ENCODE peak calls at places on chromosome X, in nine cellular contexts. One of them, this sample, is unnamed.

GRCh38 chrX:153336128-153336894 is 2.4 kb downstream of the ZNF275 start:
- DNase-seq in brain microvascular endothelial cell: no peak
- DNase-seq in psoas muscle: no peak
- DNase-seq in WTC11: no peak
- DNase-seq in IMR-90: no peak
- DNase-seq in adrenal gland: no peak
- DNase-seq in endothelial cell: no peak
- DNase-seq in left ventricle myocardium inferior: no peak
- DNase-seq in osteoblast: no peak
- DNase-seq in this sample: no peak

GRCh38 chrX:45309096-45309495 is 108.4 kb upstream of the DIPK2B start:
- DNase-seq in brain microvascular endothelial cell: no peak
- DNase-seq in psoas muscle: no peak
- DNase-seq in WTC11: no peak
- DNase-seq in IMR-90: peak
- DNase-seq in adrenal gland: no peak
- DNase-seq in endothelial cell: no peak
- DNase-seq in left ventricle myocardium inferior: no peak
- DNase-seq in osteoblast: no peak
- DNase-seq in this sample: no peak

GRCh38 chrX:120308959-120309872 is 2.0 kb downstream of the TMEM255A start:
- DNase-seq in brain microvascular endothelial cell: peak
- DNase-seq in psoas muscle: peak
- DNase-seq in WTC11: peak
- DNase-seq in IMR-90: peak
- DNase-seq in adrenal gland: peak
- DNase-seq in endothelial cell: peak
- DNase-seq in left ventricle myocardium inferior: peak
- DNase-seq in osteoblast: peak
- DNase-seq in this sample: peak

GRCh38 chrX:133350751-133351150 is 64.5 kb downstream of the GPC4 start:
- DNase-seq in brain microvascular endothelial cell: no peak
- DNase-seq in psoas muscle: peak
- DNase-seq in WTC11: no peak
- DNase-seq in IMR-90: no peak
- DNase-seq in adrenal gland: peak
- DNase-seq in endothelial cell: no peak
- DNase-seq in left ventricle myocardium inferior: peak
- DNase-seq in osteoblast: no peak
- DNase-seq in this sample: peak

GRCh38 chrX:140725500-140725899 is 15.9 kb downstream of the LINC00632 start:
- DNase-seq in brain microvascular endothelial cell: no peak
- DNase-seq in psoas muscle: no peak
- DNase-seq in WTC11: no peak
- DNase-seq in IMR-90: no peak
- DNase-seq in adrenal gland: no peak
- DNase-seq in endothelial cell: no peak
- DNase-seq in left ventricle myocardium inferior: no peak
- DNase-seq in osteoblast: no peak
- DNase-seq in this sample: no peak

GRCh38 chrX:154396948-154397887 is 959 bp upstream of the RPL10 start:
- DNase-seq in brain microvascular endothelial cell: no peak
- DNase-seq in psoas muscle: peak
- DNase-seq in WTC11: peak
- DNase-seq in IMR-90: peak
- DNase-seq in adrenal gland: peak
- DNase-seq in endothelial cell: peak
- DNase-seq in left ventricle myocardium inferior: peak
- DNase-seq in osteoblast: peak
- DNase-seq in this sample: peak

GRCh38 chrX:2707334-2707760 is 16.3 kb downstream of the CD99 start:
- DNase-seq in brain microvascular endothelial cell: peak
- DNase-seq in psoas muscle: peak
- DNase-seq in WTC11: peak
- DNase-seq in IMR-90: peak
- DNase-seq in adrenal gland: peak
- DNase-seq in endothelial cell: peak
- DNase-seq in left ventricle myocardium inferior: peak
- DNase-seq in osteoblast: peak
- DNase-seq in this sample: peak

GRCh38 chrX:31931225-31931624 is 859.4 kb upstream of the FTHL17 start:
- DNase-seq in brain microvascular endothelial cell: peak
- DNase-seq in psoas muscle: no peak
- DNase-seq in WTC11: no peak
- DNase-seq in IMR-90: peak
- DNase-seq in adrenal gland: no peak
- DNase-seq in endothelial cell: no peak
- DNase-seq in left ventricle myocardium inferior: no peak
- DNase-seq in osteoblast: peak
- DNase-seq in this sample: no peak

GRCh38 chrX:69372435-69372834 is 131.7 kb upstream of the NALF2 start:
- DNase-seq in brain microvascular endothelial cell: no peak
- DNase-seq in psoas muscle: no peak
- DNase-seq in WTC11: no peak
- DNase-seq in IMR-90: no peak
- DNase-seq in adrenal gland: no peak
- DNase-seq in endothelial cell: no peak
- DNase-seq in left ventricle myocardium inferior: no peak
- DNase-seq in osteoblast: no peak
- DNase-seq in this sample: no peak

GRCh38 chrX:93422693-93423092 is 250.7 kb downstream of the NAP1L3 start:
- DNase-seq in brain microvascular endothelial cell: no peak
- DNase-seq in psoas muscle: no peak
- DNase-seq in WTC11: peak
- DNase-seq in IMR-90: peak
- DNase-seq in adrenal gland: no peak
- DNase-seq in endothelial cell: peak
- DNase-seq in left ventricle myocardium inferior: no peak
- DNase-seq in osteoblast: peak
- DNase-seq in this sample: no peak

GRCh38 chrX:9746148-9746880 is 19.3 kb downstream of the GPR143 start:
- DNase-seq in brain microvascular endothelial cell: peak
- DNase-seq in psoas muscle: no peak
- DNase-seq in WTC11: no peak
- DNase-seq in IMR-90: peak
- DNase-seq in adrenal gland: peak
- DNase-seq in endothelial cell: no peak
- DNase-seq in left ventricle myocardium inferior: no peak
- DNase-seq in osteoblast: no peak
- DNase-seq in this sample: no peak

GRCh38 chrX:38692961-38693360 is 108.3 kb upstream of the MID1IP1 start:
- DNase-seq in brain microvascular endothelial cell: no peak
- DNase-seq in psoas muscle: no peak
- DNase-seq in WTC11: no peak
- DNase-seq in IMR-90: no peak
- DNase-seq in adrenal gland: no peak
- DNase-seq in endothelial cell: no peak
- DNase-seq in left ventricle myocardium inferior: no peak
- DNase-seq in osteoblast: no peak
- DNase-seq in this sample: no peak

GRCh38 chrX:148311544-148311943 is 188.9 kb upstream of the AFF2 start:
- DNase-seq in brain microvascular endothelial cell: no peak
- DNase-seq in psoas muscle: no peak
- DNase-seq in WTC11: no peak
- DNase-seq in IMR-90: no peak
- DNase-seq in adrenal gland: no peak
- DNase-seq in endothelial cell: no peak
- DNase-seq in left ventricle myocardium inferior: no peak
- DNase-seq in osteoblast: no peak
- DNase-seq in this sample: no peak

GRCh38 chrX:781216-782211 is 150.9 kb downstream of the SHOX start:
- DNase-seq in brain microvascular endothelial cell: no peak
- DNase-seq in psoas muscle: no peak
- DNase-seq in WTC11: no peak
- DNase-seq in IMR-90: no peak
- DNase-seq in adrenal gland: no peak
- DNase-seq in endothelial cell: no peak
- DNase-seq in left ventricle myocardium inferior: no peak
- DNase-seq in osteoblast: no peak
- DNase-seq in this sample: no peak

GRCh38 chrX:13797512-13797911 is 19.4 kb downstream of the GPM6B start:
- DNase-seq in brain microvascular endothelial cell: no peak
- DNase-seq in psoas muscle: no peak
- DNase-seq in WTC11: no peak
- DNase-seq in IMR-90: no peak
- DNase-seq in adrenal gland: no peak
- DNase-seq in endothelial cell: no peak
- DNase-seq in left ventricle myocardium inferior: no peak
- DNase-seq in osteoblast: no peak
- DNase-seq in this sample: no peak

DNA sequence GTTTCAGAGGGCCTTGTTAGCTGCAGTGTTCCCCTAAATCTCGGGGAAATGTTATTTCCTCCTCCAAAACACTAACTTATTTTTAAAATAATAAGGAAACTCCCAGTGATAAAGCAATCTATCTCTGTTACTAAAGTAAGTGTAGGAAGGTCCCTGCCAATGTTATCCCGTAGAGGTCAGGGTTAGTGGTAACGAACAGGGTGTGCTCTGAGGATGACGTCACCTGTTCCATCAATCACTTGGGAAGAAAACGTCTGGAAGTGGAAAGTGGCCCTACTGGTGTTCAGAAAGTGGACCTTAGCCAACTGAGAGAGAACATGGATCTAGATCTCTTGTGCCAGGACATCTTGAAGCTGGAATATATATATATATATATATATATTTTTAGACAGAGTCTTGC is 249.5 kb downstream of the BCOR start:
- DNase-seq in brain microvascular endothelial cell: no peak
- DNase-seq in psoas muscle: no peak
- DNase-seq in WTC11: no peak
- DNase-seq in IMR-90: peak
- DNase-seq in adrenal gland: peak
- DNase-seq in endothelial cell: no peak
- DNase-seq in left ventricle myocardium inferior: no peak
- DNase-seq in osteoblast: no peak
- DNase-seq in this sample: no peak
- TF ChIP-seq CTCF in brain microvascular endothelial cell: no peak
- TF ChIP-seq CTCF in psoas muscle: no peak
- TF ChIP-seq CTCF in WTC11: no peak
- TF ChIP-seq CTCF in IMR-90: no peak
- TF ChIP-seq CTCF in adrenal gland: no peak
- TF ChIP-seq CTCF in endothelial cell: no peak
- TF ChIP-seq CTCF in left ventricle myocardium inferior: no peak
- TF ChIP-seq CTCF in osteoblast: no peak
- TF ChIP-seq CTCF in this sample: no peak

DNA sequence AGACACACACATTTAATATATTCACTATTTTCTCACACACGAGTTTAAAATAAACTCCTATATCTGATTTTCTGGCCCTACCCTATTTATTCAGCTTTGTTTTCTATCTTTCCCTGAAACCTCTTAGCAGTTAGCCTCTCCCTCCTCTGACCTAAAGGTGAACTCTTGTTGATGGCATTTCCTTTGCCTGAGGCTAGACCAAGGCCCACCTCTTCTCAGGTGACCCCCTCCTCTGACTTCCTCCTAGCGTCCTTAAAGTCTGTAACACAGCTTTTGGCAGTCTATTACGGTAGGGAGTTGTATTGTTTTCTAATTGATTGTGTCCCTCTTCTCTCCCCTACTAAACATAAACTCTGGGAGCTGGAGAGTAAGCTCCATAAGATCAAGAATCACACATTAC is 1.7 kb upstream of the SRPX2 start:
- DNase-seq in brain microvascular endothelial cell: no peak
- DNase-seq in psoas muscle: no peak
- DNase-seq in WTC11: no peak
- DNase-seq in IMR-90: no peak
- DNase-seq in adrenal gland: no peak
- DNase-seq in endothelial cell: no peak
- DNase-seq in left ventricle myocardium inferior: no peak
- DNase-seq in osteoblast: no peak
- DNase-seq in this sample: no peak
- TF ChIP-seq CTCF in brain microvascular endothelial cell: no peak
- TF ChIP-seq CTCF in psoas muscle: no peak
- TF ChIP-seq CTCF in WTC11: no peak
- TF ChIP-seq CTCF in IMR-90: no peak
- TF ChIP-seq CTCF in adrenal gland: no peak
- TF ChIP-seq CTCF in endothelial cell: no peak
- TF ChIP-seq CTCF in left ventricle myocardium inferior: no peak
- TF ChIP-seq CTCF in osteoblast: no peak
- TF ChIP-seq CTCF in this sample: no peak

DNA sequence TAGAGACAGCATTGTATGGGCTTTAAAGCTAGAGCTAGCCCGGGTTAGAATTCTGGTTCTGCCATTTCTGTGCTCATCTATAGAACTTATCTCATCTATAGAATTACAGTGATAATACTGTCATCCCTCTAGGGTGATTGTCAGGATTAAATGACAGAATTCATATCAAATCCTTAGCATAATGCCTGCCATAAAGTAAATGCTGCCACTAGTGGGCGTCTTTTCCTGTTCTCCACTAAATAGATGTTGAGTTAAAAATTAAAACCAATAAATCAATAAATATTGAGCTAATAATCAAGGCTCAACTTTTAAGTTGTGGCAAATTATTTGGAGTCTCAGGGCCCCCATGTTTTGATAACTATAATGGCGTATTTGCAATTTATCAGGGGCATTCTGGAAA is 19.7 kb downstream of the GRIA3 start:
- DNase-seq in brain microvascular endothelial cell: no peak
- DNase-seq in psoas muscle: no peak
- DNase-seq in WTC11: no peak
- DNase-seq in IMR-90: no peak
- DNase-seq in adrenal gland: no peak
- DNase-seq in endothelial cell: no peak
- DNase-seq in left ventricle myocardium inferior: no peak
- DNase-seq in osteoblast: no peak
- DNase-seq in this sample: no peak
- TF ChIP-seq CTCF in brain microvascular endothelial cell: no peak
- TF ChIP-seq CTCF in psoas muscle: no peak
- TF ChIP-seq CTCF in WTC11: no peak
- TF ChIP-seq CTCF in IMR-90: no peak
- TF ChIP-seq CTCF in adrenal gland: no peak
- TF ChIP-seq CTCF in endothelial cell: no peak
- TF ChIP-seq CTCF in left ventricle myocardium inferior: no peak
- TF ChIP-seq CTCF in osteoblast: no peak
- TF ChIP-seq CTCF in this sample: no peak

GRCh38 chrX:17939724-17940123 is 78.6 kb upstream of the RAI2 start:
- DNase-seq in brain microvascular endothelial cell: no peak
- DNase-seq in psoas muscle: no peak
- DNase-seq in WTC11: no peak
- DNase-seq in IMR-90: no peak
- DNase-seq in adrenal gland: no peak
- DNase-seq in endothelial cell: no peak
- DNase-seq in left ventricle myocardium inferior: no peak
- DNase-seq in osteoblast: no peak
- DNase-seq in this sample: peak

DNA sequence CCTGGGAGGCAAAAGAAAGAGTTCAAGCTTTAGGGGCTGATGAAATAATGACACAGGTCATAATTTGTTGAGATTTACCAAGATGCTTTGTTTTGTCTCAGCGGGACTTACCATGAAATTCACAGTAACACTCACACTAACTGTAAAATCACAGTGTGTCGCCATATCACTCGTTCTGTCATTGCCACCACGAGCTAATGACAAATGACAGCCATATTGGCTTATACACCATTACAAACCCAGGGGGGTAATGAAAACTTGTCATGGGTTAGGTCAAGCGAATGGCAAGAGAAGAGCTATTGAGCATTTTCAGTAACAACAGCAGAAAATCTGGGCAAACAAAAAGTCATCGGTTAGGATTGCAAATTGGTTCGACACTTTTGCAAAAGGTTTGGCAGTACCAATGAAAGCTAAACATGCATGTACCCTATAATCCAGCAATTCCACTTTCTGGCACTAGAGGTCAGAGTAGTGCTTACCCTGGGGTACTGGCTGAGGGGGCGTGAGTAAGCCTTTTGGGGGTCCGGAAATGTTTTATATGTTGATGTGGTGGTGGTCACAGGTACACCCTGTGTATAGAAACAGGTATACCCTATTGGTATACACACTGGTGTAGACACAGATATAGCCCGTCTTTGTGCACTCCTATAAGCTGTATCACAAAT is 83.9 kb upstream of the RAI2 start:
- DNase-seq in brain microvascular endothelial cell: no peak
- DNase-seq in psoas muscle: no peak
- DNase-seq in WTC11: no peak
- DNase-seq in IMR-90: no peak
- DNase-seq in adrenal gland: no peak
- DNase-seq in endothelial cell: peak
- DNase-seq in left ventricle myocardium inferior: no peak
- DNase-seq in osteoblast: no peak
- DNase-seq in this sample: no peak
- TF ChIP-seq CTCF in brain microvascular endothelial cell: peak
- TF ChIP-seq CTCF in psoas muscle: peak
- TF ChIP-seq CTCF in WTC11: peak
- TF ChIP-seq CTCF in IMR-90: peak
- TF ChIP-seq CTCF in adrenal gland: peak
- TF ChIP-seq CTCF in endothelial cell: peak
- TF ChIP-seq CTCF in left ventricle myocardium inferior: peak
- TF ChIP-seq CTCF in osteoblast: peak
- TF ChIP-seq CTCF in this sample: no peak